ENCODE peak calls at places on chromosomes 11 and 22, in ten cellular contexts. U is AG04450; H is thoracic aorta; A is glutamatergic neuron; L is activated CD4-positive, alpha-beta T cell treated with anti-CD3 and anti-CD28 coated beads, Interleukin-2, amount 50 U/mL, for 24 hours; V is lower lobe of right lung; B is upper lobe of right lung; J is ovary; P is HepG2; M is amygdala. R is an unnamed sample.

GRCh38 chr11:76947190-76947589 is 86.5 kb downstream of the ACER3 start:
- DNase-seq in U (no peak), H (no peak), A (no peak), L (no peak), V (no peak), B (no peak), J (no peak), P (no peak), M (no peak), R (no peak)

GRCh38 chr22:48783821-48784266 is 1043.8 kb downstream of the BRD1 start:
- DNase-seq in U (no peak), H (no peak), A (no peak), L (no peak), V (no peak), B (no peak), J (no peak), P (peak), M (no peak), R (no peak)

GRCh38 chr11:22703561-22703960 is 37.1 kb downstream of the GAS2 start:
- DNase-seq in U (peak), H (no peak), A (no peak), L (no peak), V (no peak), B (no peak), J (no peak), P (peak), M (no peak), R (peak)

GRCh38 chr11:106271686-106272085 is 194.2 kb downstream of the AASDHPPT start:
- DNase-seq in U (no peak), H (no peak), A (no peak), L (no peak), V (no peak), B (no peak), J (no peak), P (no peak), M (no peak), R (no peak)

GRCh38 chr11:86473991-86474833 is 99.5 kb downstream of the CCDC81 start:
- DNase-seq in U (no peak), H (no peak), A (no peak), L (no peak), V (no peak), B (no peak), J (no peak), P (no peak), M (no peak), R (no peak)

GRCh38 chr22:25935266-25936058 is 193.5 kb downstream of the MYO18B start:
- DNase-seq in U (no peak), H (no peak), A (no peak), L (no peak), V (no peak), B (no peak), J (no peak), P (no peak), M (no peak), R (no peak)

GRCh38 chr11:64016512-64016911 is 19.2 kb upstream of the FLRT1 start:
- DNase-seq in U (no peak), H (no peak), A (no peak), L (no peak), V (no peak), B (no peak), J (no peak), P (no peak), M (no peak), R (no peak)

GRCh38 chr22:22009661-22010060 is 27.1 kb upstream of the TOP3B start:
- DNase-seq in U (no peak), H (no peak), A (no peak), L (no peak), V (no peak), B (no peak), J (no peak), P (no peak), M (no peak), R (no peak)

GRCh38 chr22:34866501-34867171 is 199.3 kb upstream of the ISX start:
- DNase-seq in U (no peak), H (no peak), A (no peak), L (no peak), V (no peak), B (no peak), J (no peak), P (no peak), M (no peak), R (no peak)

GRCh38 chr22:47266329-47266728 is 503.9 kb downstream of the TBC1D22A start:
- DNase-seq in U (no peak), H (no peak), A (no peak), L (no peak), V (no peak), B (no peak), J (no peak), P (no peak), M (no peak), R (no peak)

GRCh38 chr11:129280027-129280811 is 88.1 kb upstream of the ARHGAP32 start:
- DNase-seq in U (no peak), H (no peak), A (no peak), L (no peak), V (no peak), B (no peak), J (no peak), P (peak), M (no peak), R (no peak)

GRCh38 chr11:110878513-110878912 is 166.3 kb upstream of the ARHGAP20 start:
- DNase-seq in U (no peak), H (no peak), A (no peak), L (no peak), V (no peak), B (no peak), J (no peak), P (no peak), M (no peak), R (no peak)

GRCh38 chr11:119038884-119039283 is 8.2 kb upstream of the SLC37A4 start:
- DNase-seq in U (no peak), H (no peak), A (no peak), L (no peak), V (no peak), B (no peak), J (no peak), P (no peak), M (no peak), R (no peak)

GRCh38 chr22:50612715-50613221 is 12.2 kb downstream of the MAPK8IP2 start:
- DNase-seq in U (no peak), H (no peak), A (no peak), L (no peak), V (no peak), B (no peak), J (no peak), P (no peak), M (no peak), R (no peak)

GRCh38 chr11:45089845-45090499 is 56.5 kb upstream of the PRDM11 start:
- DNase-seq in U (no peak), H (no peak), A (no peak), L (no peak), V (no peak), B (no peak), J (no peak), P (no peak), M (no peak), R (no peak)

GRCh38 chr11:3123761-3124733 is 41.1 kb downstream of the OSBPL5 start:
- DNase-seq in U (peak), H (peak), A (peak), L (no peak), V (peak), B (peak), J (peak), P (no peak), M (no peak), R (peak)

GRCh38 chr11:25214535-25215176 is 717.8 kb downstream of the LUZP2 start:
- DNase-seq in U (no peak), H (no peak), A (no peak), L (no peak), V (no peak), B (no peak), J (no peak), P (no peak), M (no peak), R (no peak)

GRCh38 chr11:65381721-65382035 is 768 bp downstream of the SLC25A45 start:
- DNase-seq in U (no peak), H (no peak), A (no peak), L (peak), V (peak), B (no peak), J (no peak), P (peak), M (no peak), R (no peak)

GRCh38 chr22:40525250-40525884 is 111.2 kb downstream of the MRTFA start:
- DNase-seq in U (no peak), H (no peak), A (peak), L (peak), V (peak), B (peak), J (peak), P (peak), M (no peak), R (no peak)

GRCh38 chr11:8807544-8808225 is 103.3 kb upstream of the AKIP1 start:
- DNase-seq in U (peak), H (no peak), A (no peak), L (no peak), V (no peak), B (no peak), J (peak), P (no peak), M (no peak), R (no peak)

GRCh38 chr22:22865311-22866072 is 22.1 kb upstream of the IGLL5 start:
- DNase-seq in U (no peak), H (no peak), A (no peak), L (peak), V (no peak), B (no peak), J (no peak), P (no peak), M (no peak), R (no peak)

GRCh38 chr11:61860054-61860903 is 31.1 kb downstream of the FADS3 start:
- DNase-seq in U (no peak), H (no peak), A (no peak), L (no peak), V (no peak), B (no peak), J (peak), P (no peak), M (no peak), R (no peak)

GRCh38 chr11:97909544-97910394 is 1111.0 kb upstream of the CNTN5 start:
- DNase-seq in U (peak), H (no peak), A (no peak), L (no peak), V (no peak), B (no peak), J (no peak), P (no peak), M (no peak), R (no peak)

GRCh38 chr11:119793335-119793984 is 64.5 kb upstream of the NECTIN1 start:
- DNase-seq in U (no peak), H (no peak), A (no peak), L (no peak), V (no peak), B (peak), J (no peak), P (no peak), M (no peak), R (no peak)

GRCh38 chr11:82782825-82783374 is 49.2 kb upstream of the FAM181B start:
- DNase-seq in U (no peak), H (no peak), A (no peak), L (no peak), V (no peak), B (no peak), J (no peak), P (no peak), M (no peak), R (no peak)

GRCh38 chr22:37563153-37564081 is 3.1 kb downstream of the CDC42EP1 start:
- DNase-seq in U (peak), H (peak), A (no peak), L (no peak), V (peak), B (peak), J (peak), P (peak), M (no peak), R (no peak)

GRCh38 chr11:11568651-11569229 is 53.1 kb downstream of the GALNT18 start:
- DNase-seq in U (no peak), H (no peak), A (no peak), L (no peak), V (no peak), B (no peak), J (no peak), P (no peak), M (no peak), R (no peak)

GRCh38 chr22:17108256-17109112 is 12.7 kb downstream of the TMEM121B start:
- DNase-seq in U (no peak), H (no peak), A (no peak), L (no peak), V (no peak), B (no peak), J (no peak), P (no peak), M (no peak), R (no peak)

GRCh38 chr11:76601272-76601671 is 69.3 kb downstream of the LRRC32 start:
- DNase-seq in U (no peak), H (no peak), A (no peak), L (no peak), V (no peak), B (no peak), J (peak), P (no peak), M (no peak), R (no peak)

GRCh38 chr11:64870893-64871849 is 7.2 kb downstream of the EHD1 start:
- DNase-seq in U (no peak), H (no peak), A (no peak), L (no peak), V (no peak), B (no peak), J (no peak), P (no peak), M (no peak), R (no peak)